ENCODE peak calls at places on chromosomes 5 and 9, in five cellular contexts. One of them, this sample, is unnamed. For H3K4me1, the result is how much of the 10 kb centered on the place peaks cover.

GRCh38 chr9:109956811-109957440 is 176.9 kb downstream of the PALM2AKAP2 start:
- DNase-seq in breast epithelium: no peak
- DNase-seq in astrocyte: no peak
- DNase-seq in tibial artery: no peak
- DNase-seq in PC-9: no peak
- DNase-seq in this sample: no peak

GRCh38 chr5:68383888-68384310 is 168.3 kb downstream of the PIK3R1 start:
- DNase-seq in breast epithelium: no peak
- DNase-seq in astrocyte: no peak
- DNase-seq in tibial artery: no peak
- DNase-seq in PC-9: no peak
- DNase-seq in this sample: no peak

GRCh38 chr5:980941-981340 is 27.7 kb upstream of the NKD2 start:
- DNase-seq in breast epithelium: no peak
- DNase-seq in astrocyte: peak
- DNase-seq in tibial artery: no peak
- DNase-seq in PC-9: no peak
- DNase-seq in this sample: no peak

GRCh38 chr5:40733842-40734563 is 21.8 kb downstream of the TTC33 start:
- DNase-seq in breast epithelium: no peak
- DNase-seq in astrocyte: no peak
- DNase-seq in tibial artery: no peak
- DNase-seq in PC-9: no peak
- DNase-seq in this sample: no peak

GRCh38 chr5:169429044-169429443 is 128.1 kb upstream of the SLIT3 start:
- DNase-seq in breast epithelium: no peak
- DNase-seq in astrocyte: peak
- DNase-seq in tibial artery: peak
- DNase-seq in PC-9: no peak
- DNase-seq in this sample: no peak

GRCh38 chr5:155546075-155546474 is 532.5 kb downstream of the KIF4B start:
- DNase-seq in breast epithelium: no peak
- DNase-seq in astrocyte: no peak
- DNase-seq in tibial artery: no peak
- DNase-seq in PC-9: no peak
- DNase-seq in this sample: no peak

GRCh38 chr5:169803077-169803981 is 166.3 kb downstream of the DOCK2 start:
- DNase-seq in breast epithelium: no peak
- DNase-seq in astrocyte: peak
- DNase-seq in tibial artery: no peak
- DNase-seq in PC-9: peak
- DNase-seq in this sample: peak

GRCh38 chr9:125889122-125889523 is 141.9 kb downstream of the PBX3 start:
- DNase-seq in breast epithelium: no peak
- DNase-seq in astrocyte: peak
- DNase-seq in tibial artery: peak
- DNase-seq in PC-9: no peak
- DNase-seq in this sample: peak

GRCh38 chr9:27273186-27273585 is 23.8 kb downstream of the EQTN start:
- DNase-seq in breast epithelium: no peak
- DNase-seq in astrocyte: no peak
- DNase-seq in tibial artery: no peak
- DNase-seq in PC-9: no peak
- DNase-seq in this sample: no peak

GRCh38 chr9:107175826-107176500 is 107.1 kb upstream of the RAD23B start:
- DNase-seq in breast epithelium: no peak
- DNase-seq in astrocyte: no peak
- DNase-seq in tibial artery: no peak
- DNase-seq in PC-9: no peak
- DNase-seq in this sample: no peak

GRCh38 chr5:172008689-172009141 is 2.3 kb upstream of the FBXW11 start:
- DNase-seq in breast epithelium: no peak
- DNase-seq in astrocyte: peak
- DNase-seq in tibial artery: no peak
- DNase-seq in PC-9: no peak
- DNase-seq in this sample: no peak

GRCh38 chr9:131545786-131546335 is 538 bp downstream of the PRRT1B start:
- DNase-seq in breast epithelium: no peak
- DNase-seq in astrocyte: no peak
- DNase-seq in tibial artery: no peak
- DNase-seq in PC-9: no peak
- DNase-seq in this sample: no peak

GRCh38 chr9:79007701-79008483 is 563.9 kb upstream of the TLE4 start:
- DNase-seq in breast epithelium: no peak
- DNase-seq in astrocyte: no peak
- DNase-seq in tibial artery: no peak
- DNase-seq in PC-9: no peak
- DNase-seq in this sample: no peak

GRCh38 chr5:178984145-178985072 is 10.7 kb downstream of the GRM6 start:
- DNase-seq in breast epithelium: no peak
- DNase-seq in astrocyte: no peak
- DNase-seq in tibial artery: no peak
- DNase-seq in PC-9: no peak
- DNase-seq in this sample: no peak

GRCh38 chr9:105693435-105694275 is 686 bp upstream of the TMEM38B start:
- DNase-seq in breast epithelium: no peak
- DNase-seq in astrocyte: no peak
- DNase-seq in tibial artery: no peak
- DNase-seq in PC-9: no peak
- DNase-seq in this sample: no peak

GRCh38 chr5:143386725-143387124 is 16.8 kb downstream of the NR3C1 start:
- DNase-seq in breast epithelium: no peak
- DNase-seq in astrocyte: peak
- DNase-seq in tibial artery: no peak
- DNase-seq in PC-9: no peak
- DNase-seq in this sample: no peak

GRCh38 chr9:13493697-13494096 is 214.2 kb upstream of the MPDZ start:
- DNase-seq in breast epithelium: no peak
- DNase-seq in astrocyte: no peak
- DNase-seq in tibial artery: no peak
- DNase-seq in PC-9: no peak
- DNase-seq in this sample: no peak

GRCh38 chr9:118170032-118170955 is 466.1 kb downstream of the TLR4 start:
- DNase-seq in breast epithelium: no peak
- DNase-seq in astrocyte: peak
- DNase-seq in tibial artery: no peak
- DNase-seq in PC-9: no peak
- DNase-seq in this sample: no peak

GRCh38 chr5:24535646-24536045 is 109.1 kb downstream of the CDH10 start:
- DNase-seq in breast epithelium: no peak
- DNase-seq in astrocyte: no peak
- DNase-seq in tibial artery: no peak
- DNase-seq in PC-9: no peak
- DNase-seq in this sample: no peak

GRCh38 chr5:170145462-170145861 is 39.8 kb downstream of the FOXI1 start:
- DNase-seq in breast epithelium: no peak
- DNase-seq in astrocyte: no peak
- DNase-seq in tibial artery: no peak
- DNase-seq in PC-9: no peak
- DNase-seq in this sample: no peak

GRCh38 chr5:14364096-14364495 is 217.5 kb upstream of the OTULINL start:
- DNase-seq in breast epithelium: no peak
- DNase-seq in astrocyte: no peak
- DNase-seq in tibial artery: no peak
- DNase-seq in PC-9: no peak
- DNase-seq in this sample: no peak

GRCh38 chr9:89605181-89606048 is 603 bp downstream of the GADD45G start:
- DNase-seq in breast epithelium: peak
- DNase-seq in astrocyte: peak
- DNase-seq in tibial artery: peak
- DNase-seq in PC-9: no peak
- DNase-seq in this sample: peak

GRCh38 chr9:104974053-104974983 is 46.4 kb upstream of the ABCA1 start:
- DNase-seq in breast epithelium: no peak
- DNase-seq in astrocyte: no peak
- DNase-seq in tibial artery: no peak
- DNase-seq in PC-9: no peak
- DNase-seq in this sample: no peak

GRCh38 chr9:17832812-17833211 is 253.9 kb downstream of the SH3GL2 start:
- DNase-seq in breast epithelium: no peak
- DNase-seq in astrocyte: no peak
- DNase-seq in tibial artery: no peak
- DNase-seq in PC-9: no peak
- DNase-seq in this sample: no peak

GRCh38 chr9:22103650-22104575 is 94.8 kb upstream of the CDKN2B start:
- DNase-seq in breast epithelium: no peak
- DNase-seq in astrocyte: peak
- DNase-seq in tibial artery: no peak
- DNase-seq in PC-9: peak
- DNase-seq in this sample: no peak

GRCh38 chr5:98483301-98483700 is 290.2 kb upstream of the RGMB start:
- DNase-seq in breast epithelium: no peak
- DNase-seq in astrocyte: peak
- DNase-seq in tibial artery: no peak
- DNase-seq in PC-9: no peak
- DNase-seq in this sample: no peak

GRCh38 chr5:44881266-44881665 is 72.5 kb downstream of the MRPS30 start:
- DNase-seq in breast epithelium: no peak
- DNase-seq in astrocyte: no peak
- DNase-seq in tibial artery: no peak
- DNase-seq in PC-9: no peak
- DNase-seq in this sample: no peak

GRCh38 chr5:137174206-137174605 is 324.9 kb downstream of the SPOCK1 start:
- DNase-seq in breast epithelium: no peak
- DNase-seq in astrocyte: no peak
- DNase-seq in tibial artery: no peak
- DNase-seq in PC-9: no peak
- DNase-seq in this sample: no peak

GRCh38 chr5:167248262-167248661 is 1043.2 kb upstream of the WWC1 start:
- DNase-seq in breast epithelium: no peak
- DNase-seq in astrocyte: no peak
- DNase-seq in tibial artery: no peak
- DNase-seq in PC-9: no peak
- DNase-seq in this sample: no peak

GRCh38 chr5:154528005-154528594 is 50.1 kb upstream of the HAND1 start:
- DNase-seq in breast epithelium: no peak
- DNase-seq in astrocyte: no peak
- DNase-seq in tibial artery: no peak
- DNase-seq in PC-9: no peak
- DNase-seq in this sample: no peak

GRCh38 chr9:100229561-100229960 is 123.2 kb downstream of the TEX10 start:
- DNase-seq in breast epithelium: no peak
- DNase-seq in astrocyte: no peak
- DNase-seq in tibial artery: no peak
- DNase-seq in PC-9: no peak
- DNase-seq in this sample: no peak

GRCh38 chr9:20419552-20419951 is 202.7 kb downstream of the MLLT3 start:
- DNase-seq in breast epithelium: no peak
- DNase-seq in astrocyte: no peak
- DNase-seq in tibial artery: no peak
- DNase-seq in PC-9: no peak
- DNase-seq in this sample: no peak

GRCh38 chr5:59222687-59223511 is 640.0 kb downstream of the RAB3C start:
- DNase-seq in breast epithelium: no peak
- DNase-seq in astrocyte: no peak
- DNase-seq in tibial artery: no peak
- DNase-seq in PC-9: no peak
- DNase-seq in this sample: no peak

GRCh38 chr9:95508242-95508967 is 8.4 kb downstream of the PTCH1 start:
- DNase-seq in breast epithelium: no peak
- DNase-seq in astrocyte: no peak
- DNase-seq in tibial artery: no peak
- DNase-seq in PC-9: no peak
- DNase-seq in this sample: peak

GRCh38 chr9:100587375-100587774 is 9.5 kb downstream of the CAVIN4 start:
- DNase-seq in breast epithelium: no peak
- DNase-seq in astrocyte: peak
- DNase-seq in tibial artery: no peak
- DNase-seq in PC-9: peak
- DNase-seq in this sample: no peak

GRCh38 chr5:124030043-124030461 is 518.1 kb downstream of the CSNK1G3 start:
- DNase-seq in breast epithelium: no peak
- DNase-seq in astrocyte: no peak
- DNase-seq in tibial artery: no peak
- DNase-seq in PC-9: no peak
- DNase-seq in this sample: no peak

GRCh38 chr5:138844812-138845513 is 30.2 kb downstream of the LRRTM2 start:
- DNase-seq in breast epithelium: no peak
- DNase-seq in astrocyte: peak
- DNase-seq in tibial artery: no peak
- DNase-seq in PC-9: no peak
- DNase-seq in this sample: no peak
- H3K4me1 ChIP-seq in breast epithelium: under half
- H3K4me1 ChIP-seq in astrocyte: under half
- H3K4me1 ChIP-seq in tibial artery: half or more
- H3K4me1 ChIP-seq in PC-9: under half
- H3K4me1 ChIP-seq in this sample: under half

GRCh38 chr9:83920469-83920941 is 727 bp downstream of the KIF27 start:
- DNase-seq in breast epithelium: peak
- DNase-seq in astrocyte: peak
- DNase-seq in tibial artery: no peak
- DNase-seq in PC-9: peak
- DNase-seq in this sample: no peak
- TF ChIP-seq CTCF in breast epithelium: no peak
- TF ChIP-seq CTCF in astrocyte: peak
- TF ChIP-seq CTCF in tibial artery: no peak
- TF ChIP-seq CTCF in PC-9: no peak
- TF ChIP-seq CTCF in this sample: no peak

DNA sequence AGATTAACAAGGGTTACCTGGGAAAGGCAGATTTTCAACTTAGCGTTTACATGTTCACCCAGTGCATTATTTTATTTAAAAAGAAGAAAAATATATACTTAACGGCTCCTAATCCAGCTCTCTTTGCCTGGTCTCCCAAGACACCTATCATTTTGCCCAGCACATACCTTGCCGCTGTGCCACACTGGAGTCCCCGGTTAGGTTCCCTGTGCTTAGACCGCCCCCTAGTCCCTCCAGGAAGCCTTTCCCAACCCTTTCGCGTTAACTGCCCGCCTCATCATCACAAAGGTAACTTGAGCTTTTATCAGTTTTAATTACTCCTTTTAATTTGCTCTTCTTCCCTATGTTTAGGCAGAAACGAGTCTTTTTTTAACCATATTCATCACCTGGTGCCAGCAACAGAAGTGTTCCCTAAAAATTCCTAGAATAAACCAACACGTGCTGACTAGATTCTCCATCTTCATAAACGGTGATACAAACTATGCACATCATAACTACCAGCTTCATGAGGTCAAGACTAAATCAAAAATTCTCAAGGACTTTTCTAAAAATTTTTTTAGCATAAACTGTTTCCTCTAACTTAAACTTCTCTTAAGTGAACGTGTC is 19.7 kb downstream of the DNAJA1 start:
- DNase-seq in breast epithelium: no peak
- DNase-seq in astrocyte: peak
- DNase-seq in tibial artery: no peak
- DNase-seq in PC-9: no peak
- DNase-seq in this sample: peak
- H3K4me3 ChIP-seq in breast epithelium: peak
- H3K4me3 ChIP-seq in astrocyte: peak
- H3K4me3 ChIP-seq in tibial artery: peak
- H3K4me3 ChIP-seq in PC-9: peak
- H3K4me3 ChIP-seq in this sample: peak

DNA sequence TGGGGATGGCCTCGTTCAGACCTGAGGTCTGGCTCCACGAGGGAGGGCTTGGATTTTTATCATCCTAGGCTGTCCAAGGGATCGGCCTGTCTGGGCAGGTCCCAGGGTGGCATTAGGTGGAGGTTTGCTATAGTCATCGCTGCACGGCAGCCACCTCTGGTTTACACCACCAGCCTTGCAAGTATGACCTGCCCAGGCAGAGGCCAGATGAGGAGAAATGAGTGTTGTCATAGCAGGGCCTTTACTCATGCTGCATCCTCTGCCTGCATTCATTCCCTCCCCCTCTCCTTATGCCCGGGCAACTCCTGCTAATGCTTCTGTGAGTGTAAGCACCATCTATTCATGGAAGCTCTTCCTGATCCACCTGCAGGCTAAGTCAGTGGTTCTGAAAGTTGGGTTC is 15.3 kb upstream of the NDST1 start:
- DNase-seq in breast epithelium: no peak
- DNase-seq in astrocyte: peak
- DNase-seq in tibial artery: no peak
- DNase-seq in PC-9: peak
- DNase-seq in this sample: no peak
- H3K4me1 ChIP-seq in breast epithelium: under half
- H3K4me1 ChIP-seq in astrocyte: half or more
- H3K4me1 ChIP-seq in tibial artery: half or more
- H3K4me1 ChIP-seq in PC-9: half or more
- H3K4me1 ChIP-seq in this sample: under half

This sample was measured in ovary.